ENCODE peak calls at places on chromosome X, in six cellular contexts. One of them, this sample, is unnamed.

GRCh38 chrX:1657367-1658082 is 42.7 kb downstream of the ASMT start:
- DNase-seq in CD8-positive, alpha-beta T cell: peak; percentile 10
- DNase-seq in A549: no peak
- DNase-seq in aorta: no peak
- DNase-seq in CD8-positive, alpha-beta memory T cell: peak; percentile 15
- DNase-seq in GM23338: no peak
- DNase-seq in this sample: no peak

GRCh38 chrX:99602107-99602506 is 808.0 kb downstream of the PCDH19 start:
- DNase-seq in CD8-positive, alpha-beta T cell: no peak
- DNase-seq in A549: no peak
- DNase-seq in aorta: no peak
- DNase-seq in CD8-positive, alpha-beta memory T cell: no peak
- DNase-seq in GM23338: no peak
- DNase-seq in this sample: no peak

GRCh38 chrX:142549923-142550322 is 344.8 kb upstream of the MAGEC2 start:
- DNase-seq in CD8-positive, alpha-beta T cell: no peak
- DNase-seq in A549: no peak
- DNase-seq in aorta: no peak
- DNase-seq in CD8-positive, alpha-beta memory T cell: no peak
- DNase-seq in GM23338: no peak
- DNase-seq in this sample: no peak

GRCh38 chrX:31233941-31234496 is 162.2 kb upstream of the FTHL17 start:
- DNase-seq in CD8-positive, alpha-beta T cell: no peak
- DNase-seq in A549: no peak
- DNase-seq in aorta: no peak
- DNase-seq in CD8-positive, alpha-beta memory T cell: no peak
- DNase-seq in GM23338: peak; percentile 79
- DNase-seq in this sample: no peak

GRCh38 chrX:39518451-39519212 is 579.1 kb downstream of the BCOR start:
- DNase-seq in CD8-positive, alpha-beta T cell: no peak
- DNase-seq in A549: no peak
- DNase-seq in aorta: peak; percentile 63
- DNase-seq in CD8-positive, alpha-beta memory T cell: no peak
- DNase-seq in GM23338: no peak
- DNase-seq in this sample: no peak

GRCh38 chrX:132277953-132278614 is 58.8 kb upstream of the RAP2C start:
- DNase-seq in CD8-positive, alpha-beta T cell: no peak
- DNase-seq in A549: no peak
- DNase-seq in aorta: no peak
- DNase-seq in CD8-positive, alpha-beta memory T cell: no peak
- DNase-seq in GM23338: no peak
- DNase-seq in this sample: no peak

GRCh38 chrX:11386001-11386523 is 92.8 kb downstream of the AMELX start:
- DNase-seq in CD8-positive, alpha-beta T cell: no peak
- DNase-seq in A549: no peak
- DNase-seq in aorta: no peak
- DNase-seq in CD8-positive, alpha-beta memory T cell: no peak
- DNase-seq in GM23338: no peak
- DNase-seq in this sample: no peak

GRCh38 chrX:101291204-101291603 is at the start of gene TAF7L:
- DNase-seq in CD8-positive, alpha-beta T cell: no peak
- DNase-seq in A549: no peak
- DNase-seq in aorta: no peak
- DNase-seq in CD8-positive, alpha-beta memory T cell: no peak
- DNase-seq in GM23338: peak; percentile 33
- DNase-seq in this sample: no peak

GRCh38 chrX:21166302-21166982 is 207.8 kb upstream of the CNKSR2 start:
- DNase-seq in CD8-positive, alpha-beta T cell: no peak
- DNase-seq in A549: peak; percentile 6
- DNase-seq in aorta: no peak
- DNase-seq in CD8-positive, alpha-beta memory T cell: no peak
- DNase-seq in GM23338: peak; percentile 41
- DNase-seq in this sample: no peak

GRCh38 chrX:153845195-153845594 is 14.9 kb upstream of the PDZD4 start:
- DNase-seq in CD8-positive, alpha-beta T cell: no peak
- DNase-seq in A549: no peak
- DNase-seq in aorta: no peak
- DNase-seq in CD8-positive, alpha-beta memory T cell: no peak
- DNase-seq in GM23338: peak; percentile 61
- DNase-seq in this sample: no peak

GRCh38 chrX:127947450-127947849 is 104.8 kb downstream of the ACTRT1 start:
- DNase-seq in CD8-positive, alpha-beta T cell: no peak
- DNase-seq in A549: no peak
- DNase-seq in aorta: no peak
- DNase-seq in CD8-positive, alpha-beta memory T cell: no peak
- DNase-seq in GM23338: no peak
- DNase-seq in this sample: no peak

GRCh38 chrX:46244451-46244850 is 300.8 kb downstream of the ZNF674 start:
- DNase-seq in CD8-positive, alpha-beta T cell: no peak
- DNase-seq in A549: no peak
- DNase-seq in aorta: no peak
- DNase-seq in CD8-positive, alpha-beta memory T cell: no peak
- DNase-seq in GM23338: no peak
- DNase-seq in this sample: no peak

GRCh38 chrX:153853180-153853901 is 23.0 kb upstream of the PDZD4 start:
- DNase-seq in CD8-positive, alpha-beta T cell: no peak
- DNase-seq in A549: no peak
- DNase-seq in aorta: no peak
- DNase-seq in CD8-positive, alpha-beta memory T cell: no peak
- DNase-seq in GM23338: no peak
- DNase-seq in this sample: no peak

GRCh38 chrX:11430266-11430665 is 137.1 kb downstream of the AMELX start:
- DNase-seq in CD8-positive, alpha-beta T cell: no peak
- DNase-seq in A549: no peak
- DNase-seq in aorta: no peak
- DNase-seq in CD8-positive, alpha-beta memory T cell: no peak
- DNase-seq in GM23338: no peak
- DNase-seq in this sample: no peak

GRCh38 chrX:6718766-6719165 is 183.8 kb upstream of the VCX3A start:
- DNase-seq in CD8-positive, alpha-beta T cell: no peak
- DNase-seq in A549: no peak
- DNase-seq in aorta: no peak
- DNase-seq in CD8-positive, alpha-beta memory T cell: no peak
- DNase-seq in GM23338: no peak
- DNase-seq in this sample: no peak

GRCh38 chrX:103343105-103343504 is 13.1 kb downstream of the TCEAL7 start:
- DNase-seq in CD8-positive, alpha-beta T cell: peak; percentile 8
- DNase-seq in A549: peak; percentile 29
- DNase-seq in aorta: no peak
- DNase-seq in CD8-positive, alpha-beta memory T cell: peak; percentile 18
- DNase-seq in GM23338: peak; percentile 52
- DNase-seq in this sample: no peak

GRCh38 chrX:134249231-134249630 is 12.2 kb downstream of the CCDC160 start:
- DNase-seq in CD8-positive, alpha-beta T cell: no peak
- DNase-seq in A549: no peak
- DNase-seq in aorta: no peak
- DNase-seq in CD8-positive, alpha-beta memory T cell: no peak
- DNase-seq in GM23338: no peak
- DNase-seq in this sample: no peak

GRCh38 chrX:72539822-72540221 is 32.8 kb downstream of the HDAC8 start:
- DNase-seq in CD8-positive, alpha-beta T cell: no peak
- DNase-seq in A549: no peak
- DNase-seq in aorta: no peak
- DNase-seq in CD8-positive, alpha-beta memory T cell: no peak
- DNase-seq in GM23338: peak; percentile 1
- DNase-seq in this sample: no peak

GRCh38 chrX:84165716-84166115 is 22.3 kb downstream of the RPS6KA6 start:
- DNase-seq in CD8-positive, alpha-beta T cell: no peak
- DNase-seq in A549: no peak
- DNase-seq in aorta: no peak
- DNase-seq in CD8-positive, alpha-beta memory T cell: no peak
- DNase-seq in GM23338: no peak
- DNase-seq in this sample: no peak

GRCh38 chrX:34866636-34867035 is 76.0 kb upstream of the FAM47B start:
- DNase-seq in CD8-positive, alpha-beta T cell: no peak
- DNase-seq in A549: no peak
- DNase-seq in aorta: no peak
- DNase-seq in CD8-positive, alpha-beta memory T cell: no peak
- DNase-seq in GM23338: no peak
- DNase-seq in this sample: no peak

GRCh38 chrX:42131856-42132255 is 208.5 kb upstream of the CASK start:
- DNase-seq in CD8-positive, alpha-beta T cell: no peak
- DNase-seq in A549: no peak
- DNase-seq in aorta: no peak
- DNase-seq in CD8-positive, alpha-beta memory T cell: no peak
- DNase-seq in GM23338: no peak
- DNase-seq in this sample: no peak

GRCh38 chrX:110964761-110965160 is 131.2 kb upstream of the PAK3 start:
- DNase-seq in CD8-positive, alpha-beta T cell: no peak
- DNase-seq in A549: no peak
- DNase-seq in aorta: no peak
- DNase-seq in CD8-positive, alpha-beta memory T cell: no peak
- DNase-seq in GM23338: peak; percentile 73
- DNase-seq in this sample: no peak

GRCh38 chrX:117743469-117744251 is 372.9 kb downstream of the KLHL13 start:
- DNase-seq in CD8-positive, alpha-beta T cell: no peak
- DNase-seq in A549: no peak
- DNase-seq in aorta: no peak
- DNase-seq in CD8-positive, alpha-beta memory T cell: no peak
- DNase-seq in GM23338: peak; percentile 47
- DNase-seq in this sample: no peak

GRCh38 chrX:103831342-103831802 is 685 bp downstream of the RAB9B start:
- DNase-seq in CD8-positive, alpha-beta T cell: no peak
- DNase-seq in A549: peak; percentile 66
- DNase-seq in aorta: no peak
- DNase-seq in CD8-positive, alpha-beta memory T cell: no peak
- DNase-seq in GM23338: peak; percentile 74
- DNase-seq in this sample: no peak

GRCh38 chrX:81708506-81708905 is 506.6 kb downstream of the SH3BGRL start:
- DNase-seq in CD8-positive, alpha-beta T cell: no peak
- DNase-seq in A549: no peak
- DNase-seq in aorta: no peak
- DNase-seq in CD8-positive, alpha-beta memory T cell: no peak
- DNase-seq in GM23338: no peak
- DNase-seq in this sample: no peak

GRCh38 chrX:103475381-103475780 is 43.9 kb downstream of the RAB40A start:
- DNase-seq in CD8-positive, alpha-beta T cell: no peak
- DNase-seq in A549: no peak
- DNase-seq in aorta: no peak
- DNase-seq in CD8-positive, alpha-beta memory T cell: no peak
- DNase-seq in GM23338: no peak
- DNase-seq in this sample: no peak

GRCh38 chrX:45602151-45602550 is 401.5 kb upstream of the DIPK2B start:
- DNase-seq in CD8-positive, alpha-beta T cell: no peak
- DNase-seq in A549: no peak
- DNase-seq in aorta: no peak
- DNase-seq in CD8-positive, alpha-beta memory T cell: no peak
- DNase-seq in GM23338: no peak
- DNase-seq in this sample: no peak

GRCh38 chrX:122219226-122219625 is 964.9 kb upstream of the GRIA3 start:
- DNase-seq in CD8-positive, alpha-beta T cell: no peak
- DNase-seq in A549: no peak
- DNase-seq in aorta: no peak
- DNase-seq in CD8-positive, alpha-beta memory T cell: no peak
- DNase-seq in GM23338: no peak
- DNase-seq in this sample: no peak
- H3K27ac ChIP-seq in CD8-positive, alpha-beta T cell: no peak overlapping the region
- H3K27ac ChIP-seq in A549: no peak overlapping the region
- H3K27ac ChIP-seq in aorta: no peak overlapping the region
- H3K27ac ChIP-seq in CD8-positive, alpha-beta memory T cell: no peak overlapping the region
- H3K27ac ChIP-seq in GM23338: no peak overlapping the region
- H3K27ac ChIP-seq in this sample: no peak overlapping the region

GRCh38 chrX:10108288-10108687 is 48.5 kb upstream of the CLCN4 start:
- DNase-seq in CD8-positive, alpha-beta T cell: no peak
- DNase-seq in A549: no peak
- DNase-seq in aorta: no peak
- DNase-seq in CD8-positive, alpha-beta memory T cell: no peak
- DNase-seq in GM23338: no peak
- DNase-seq in this sample: no peak
- H3K27ac ChIP-seq in CD8-positive, alpha-beta T cell: no peak overlapping the region
- H3K27ac ChIP-seq in A549: no peak overlapping the region
- H3K27ac ChIP-seq in aorta: no peak overlapping the region
- H3K27ac ChIP-seq in CD8-positive, alpha-beta memory T cell: no peak overlapping the region
- H3K27ac ChIP-seq in GM23338: no peak overlapping the region
- H3K27ac ChIP-seq in this sample: no peak overlapping the region

GRCh38 chrX:13719192-13719856 is 15.1 kb downstream of the TRAPPC2 start:
- DNase-seq in CD8-positive, alpha-beta T cell: no peak
- DNase-seq in A549: no peak
- DNase-seq in aorta: no peak
- DNase-seq in CD8-positive, alpha-beta memory T cell: peak; percentile 27
- DNase-seq in GM23338: no peak
- DNase-seq in this sample: no peak

GRCh38 chrX:13721371-13721770 is 13.0 kb downstream of the TRAPPC2 start:
- DNase-seq in CD8-positive, alpha-beta T cell: no peak
- DNase-seq in A549: no peak
- DNase-seq in aorta: no peak
- DNase-seq in CD8-positive, alpha-beta memory T cell: no peak
- DNase-seq in GM23338: no peak
- DNase-seq in this sample: no peak

GRCh38 chrX:13716905-13717304 is 17.5 kb downstream of the TRAPPC2 start:
- DNase-seq in CD8-positive, alpha-beta T cell: peak; percentile 13
- DNase-seq in A549: no peak
- DNase-seq in aorta: no peak
- DNase-seq in CD8-positive, alpha-beta memory T cell: peak; percentile 44
- DNase-seq in GM23338: peak; percentile 8
- DNase-seq in this sample: no peak

GRCh38 chrX:13716455-13716854 is 18.0 kb downstream of the TRAPPC2 start:
- DNase-seq in CD8-positive, alpha-beta T cell: no peak
- DNase-seq in A549: no peak
- DNase-seq in aorta: no peak
- DNase-seq in CD8-positive, alpha-beta memory T cell: no peak
- DNase-seq in GM23338: no peak
- DNase-seq in this sample: no peak

DNA sequence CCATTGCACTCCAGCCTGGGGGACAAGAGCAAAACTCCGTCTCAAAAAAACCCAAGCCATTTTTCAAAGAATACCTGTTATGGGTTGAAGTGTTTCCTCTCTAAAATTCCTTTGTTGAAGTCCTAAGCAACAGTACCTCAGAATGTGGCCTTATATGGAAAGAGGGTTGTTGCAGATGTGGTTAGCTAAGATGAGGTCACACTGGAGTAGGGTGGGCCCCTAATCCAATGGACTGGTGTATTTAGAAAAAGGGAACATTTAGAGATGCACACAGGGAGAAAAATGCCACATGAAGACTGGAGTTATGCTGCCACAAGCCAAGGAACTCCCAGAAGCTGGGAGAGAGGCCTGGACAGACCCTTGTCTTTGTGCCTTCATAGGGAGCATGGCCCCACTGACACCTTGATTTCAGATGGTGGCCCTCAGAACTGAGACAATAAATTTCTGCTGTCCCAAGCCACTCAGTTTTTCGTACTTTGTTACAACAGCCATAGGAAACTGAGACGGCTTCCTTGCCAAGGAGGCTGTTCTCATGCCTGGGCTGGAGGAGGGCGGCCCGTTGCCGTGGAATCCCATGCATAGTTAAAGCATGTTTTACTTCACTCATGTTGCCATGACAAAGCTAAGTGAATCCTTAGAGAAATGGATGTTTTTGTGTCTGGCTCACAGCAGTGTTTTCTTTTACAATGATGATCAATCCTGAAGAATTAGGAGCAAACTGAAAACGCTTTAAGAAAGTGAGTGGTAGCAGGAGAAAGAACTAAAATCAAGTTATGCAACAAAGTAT is 16.5 kb downstream of the TRAPPC2 start:
- DNase-seq in CD8-positive, alpha-beta T cell: no peak
- DNase-seq in A549: no peak
- DNase-seq in aorta: peak; percentile 53
- DNase-seq in CD8-positive, alpha-beta memory T cell: no peak
- DNase-seq in GM23338: no peak
- DNase-seq in this sample: no peak
- H3K27ac ChIP-seq in CD8-positive, alpha-beta T cell: no peak overlapping the region
- H3K27ac ChIP-seq in A549: no peak overlapping the region
- H3K27ac ChIP-seq in aorta: peak overlapping the region; percentile 51
- H3K27ac ChIP-seq in CD8-positive, alpha-beta memory T cell: no peak overlapping the region
- H3K27ac ChIP-seq in GM23338: no peak overlapping the region
- H3K27ac ChIP-seq in this sample: no peak overlapping the region

GRCh38 chrX:69133561-69134542 is 31.4 kb downstream of the PJA1 start:
- DNase-seq in CD8-positive, alpha-beta T cell: no peak
- DNase-seq in A549: peak; percentile 58
- DNase-seq in aorta: no peak
- DNase-seq in CD8-positive, alpha-beta memory T cell: no peak
- DNase-seq in GM23338: peak; percentile 86
- DNase-seq in this sample: no peak
- H3K27ac ChIP-seq in CD8-positive, alpha-beta T cell: no peak overlapping the region
- H3K27ac ChIP-seq in A549: no peak overlapping the region
- H3K27ac ChIP-seq in aorta: no peak overlapping the region
- H3K27ac ChIP-seq in CD8-positive, alpha-beta memory T cell: no peak overlapping the region
- H3K27ac ChIP-seq in GM23338: no peak overlapping the region
- H3K27ac ChIP-seq in this sample: no peak overlapping the region

This sample was measured in upper lobe of right lung.